ENCODE peak calls at places on chromosomes 4 and X, in four cellular contexts. Z is right lobe of liver; L is CD4-positive, CD25-positive, alpha-beta regulatory T cell; M is tibial artery. B is an unnamed sample.

GRCh38 chr4:38560763-38561558 is 103.0 kb upstream of the KLF3 start:
- DNase-seq in M (no peak), L (peak; percentile 64), Z (no peak), B (no peak)

GRCh38 chr4:142406917-142407501 is 439.1 kb downstream of the INPP4B start:
- DNase-seq in L (peak; percentile 72), M (no peak), Z (no peak), B (no peak)

GRCh38 chr4:186584912-186585311 is 29.5 kb upstream of the MTNR1A start:
- DNase-seq in L (no peak), Z (no peak), M (no peak), B (no peak)

GRCh38 chrX:75230296-75230695 is 43.6 kb upstream of the UPRT start:
- DNase-seq in M (no peak), Z (no peak), L (no peak), B (no peak)

GRCh38 chrX:105610401-105610800 is 211.9 kb upstream of the NRK start:
- DNase-seq in M (no peak), Z (no peak), L (no peak), B (no peak)

GRCh38 chr4:3322059-3322550 is 29.3 kb downstream of the RGS12 start:
- DNase-seq in M (peak; percentile 48), Z (peak; percentile 28), L (no peak), B (no peak)

GRCh38 chr4:177974461-177974860 is 532.2 kb upstream of the AGA start:
- DNase-seq in Z (no peak), M (no peak), L (no peak), B (no peak)

GRCh38 chrX:64427787-64428186 is 32.5 kb upstream of the MTMR8 start:
- DNase-seq in M (no peak), L (no peak), Z (no peak), B (no peak)

GRCh38 chr4:24321637-24322036 is 262.7 kb downstream of the DHX15 start:
- DNase-seq in L (no peak), Z (no peak), M (no peak), B (no peak)

GRCh38 chr4:105520819-105521790 is 31.3 kb upstream of the ARHGEF38 start:
- DNase-seq in L (peak; percentile 25), M (no peak), Z (peak; percentile 53), B (no peak)

GRCh38 chr4:96315815-96316214 is 475.9 kb downstream of the PDHA2 start:
- DNase-seq in Z (no peak), M (no peak), L (no peak), B (no peak)

GRCh38 chrX:139332441-139332840 is 198.1 kb upstream of the F9 start:
- DNase-seq in M (no peak), L (no peak), Z (no peak), B (no peak)

GRCh38 chrX:154403858-154404257 is 5.2 kb downstream of the DNASE1L1 start:
- DNase-seq in M (no peak), L (no peak), Z (no peak), B (no peak)

GRCh38 chr4:73221734-73222133 is 36.9 kb downstream of the ANKRD17 start:
- DNase-seq in Z (no peak), M (no peak), L (no peak), B (no peak)

GRCh38 chr4:144288011-144288903 is 147.7 kb upstream of the GYPA start:
- DNase-seq in M (no peak), L (no peak), Z (no peak), B (no peak)

GRCh38 chr4:17197070-17197469 is 298.6 kb upstream of the LDB2 start:
- DNase-seq in Z (peak; percentile 63), L (no peak), M (no peak), B (no peak)

GRCh38 chrX:22666441-22666840 is 333.3 kb upstream of the DDX53 start:
- DNase-seq in M (no peak), Z (no peak), L (peak; percentile 4), B (no peak)

GRCh38 chrX:150084474-150085229 is 146.4 kb upstream of the EOLA2 start:
- DNase-seq in M (no peak), Z (no peak), L (no peak), B (no peak)

GRCh38 chr4:169345207-169345788 is 74.5 kb upstream of the SH3RF1 start:
- DNase-seq in M (no peak), L (no peak), Z (no peak), B (no peak)

GRCh38 chr4:7420661-7421040 is 14.1 kb downstream of the PSAPL1 start:
- DNase-seq in L (no peak), M (no peak), Z (peak; percentile 29), B (no peak)

GRCh38 chr4:110165382-110166285 is 32.8 kb downstream of the ELOVL6 start:
- DNase-seq in L (peak; percentile 89), Z (no peak), M (no peak), B (peak; percentile 28)

GRCh38 chr4:99043346-99043745 is 45.2 kb downstream of the ADH5 start:
- DNase-seq in M (no peak), L (peak; percentile 80), Z (no peak), B (no peak)

GRCh38 chr4:162837679-162838078 is 329.0 kb downstream of the NAF1 start:
- DNase-seq in Z (no peak), M (no peak), L (no peak), B (no peak)

GRCh38 chr4:2290488-2290887 is 28.6 kb upstream of the MXD4 start:
- DNase-seq in L (no peak), Z (no peak), M (peak; percentile 57), B (no peak)

GRCh38 chr4:41141910-41142309 is 72.4 kb downstream of the APBB2 start:
- DNase-seq in M (no peak), L (no peak), Z (no peak), B (no peak)

GRCh38 chrX:74179936-74180454 is 124.0 kb upstream of the ZCCHC13 start:
- DNase-seq in Z (no peak), L (no peak), M (no peak), B (no peak)

GRCh38 chrX:113512700-113513395 is 672.2 kb upstream of the AMOT start:
- DNase-seq in L (no peak), M (no peak), Z (no peak), B (no peak)

GRCh38 chr4:155569960-155570515 is 96.6 kb upstream of the GUCY1A1 start:
- DNase-seq in L (no peak), Z (no peak), M (no peak), B (no peak)

GRCh38 chr4:78298618-78299017 is 241.5 kb downstream of the FRAS1 start:
- DNase-seq in Z (no peak), M (no peak), L (no peak), B (no peak)

GRCh38 chr4:89273741-89274141 is 33.9 kb downstream of the GPRIN3 start:
- DNase-seq in M (no peak), Z (no peak), L (no peak), B (no peak)

GRCh38 chr4:4734425-4734824 is 125.0 kb upstream of the MSX1 start:
- DNase-seq in L (no peak), M (no peak), Z (no peak), B (no peak)

GRCh38 chr4:18722748-18723191 is 701.2 kb upstream of the LCORL start:
- DNase-seq in L (no peak), Z (no peak), M (no peak), B (no peak)

GRCh38 chr4:138919094-138919936 is 96.3 kb upstream of the NOCT start:
- DNase-seq in M (peak; percentile 72), L (peak; percentile 29), Z (peak; percentile 79), B (peak; percentile 6)

GRCh38 chr4:29014555-29014954 is 1705.6 kb upstream of the PCDH7 start:
- DNase-seq in Z (no peak), M (no peak), L (no peak), B (no peak)

GRCh38 chr4:3377557-3377956 is 64.2 kb upstream of the HGFAC start:
- DNase-seq in M (no peak), Z (no peak), L (no peak), B (no peak)

GRCh38 chrX:38260231-38260630 is 39.6 kb upstream of the SRPX start:
- DNase-seq in M (no peak), L (no peak), Z (no peak), B (no peak)

DNA sequence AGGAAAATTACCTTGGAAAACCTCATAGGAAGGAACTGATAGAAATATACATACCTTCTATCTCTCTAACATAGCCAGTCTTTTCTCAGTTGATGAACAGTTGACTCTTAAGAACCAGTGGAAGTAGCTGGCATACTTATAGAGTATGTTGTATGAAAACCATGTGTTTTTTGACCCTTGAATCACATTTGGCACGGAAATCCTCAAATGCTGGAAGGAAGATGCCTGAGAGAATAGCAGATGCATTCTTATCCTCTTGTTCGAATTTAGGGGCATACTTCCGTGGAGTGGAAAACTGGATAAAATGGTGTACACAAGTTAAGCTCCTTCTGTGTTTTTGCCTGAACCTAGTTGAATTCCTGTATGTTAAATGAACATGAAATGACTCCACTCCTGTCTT is 145.5 kb downstream of the PCDH7 start:
- DNase-seq in L (no peak), M (no peak), Z (no peak), B (no peak)
- H3K4me1 ChIP-seq in L (no peaks in the 10 kb centered on the region), M (no peaks in the 10 kb centered on the region), Z (no peaks in the 10 kb centered on the region), B (no peaks in the 10 kb centered on the region)

GRCh38 chr4:30757357-30757756 is 37.2 kb downstream of the PCDH7 start:
- DNase-seq in M (no peak), L (no peak), Z (no peak), B (no peak)

GRCh38 chr4:30753316-30753715 is 33.1 kb downstream of the PCDH7 start:
- DNase-seq in Z (no peak), M (no peak), L (no peak), B (no peak)

GRCh38 chr4:30754021-30754420 is 33.9 kb downstream of the PCDH7 start:
- DNase-seq in Z (no peak), M (no peak), L (no peak), B (no peak)

GRCh38 chr4:30755306-30755705 is 35.1 kb downstream of the PCDH7 start:
- DNase-seq in L (no peak), Z (no peak), M (no peak), B (no peak)

GRCh38 chr4:30756553-30756952 is 36.4 kb downstream of the PCDH7 start:
- DNase-seq in L (no peak), M (no peak), Z (no peak), B (no peak)
- H3K4me1 ChIP-seq in L (no peaks in the 10 kb centered on the region), M (no peaks in the 10 kb centered on the region), Z (no peaks in the 10 kb centered on the region), B (no peaks in the 10 kb centered on the region)

GRCh38 chrX:39973810-39974209 is 123.9 kb downstream of the BCOR start:
- DNase-seq in M (no peak), L (no peak), Z (no peak), B (no peak)

GRCh38 chrX:39974228-39974627 is 123.5 kb downstream of the BCOR start:
- DNase-seq in L (no peak), Z (no peak), M (no peak), B (no peak)

GRCh38 chrX:39972340-39972739 is 125.4 kb downstream of the BCOR start:
- DNase-seq in M (no peak), Z (no peak), L (no peak), B (no peak)

GRCh38 chrX:39969826-39970569 is 127.8 kb downstream of the BCOR start:
- DNase-seq in L (peak; percentile 10), M (no peak), Z (no peak), B (no peak)

GRCh38 chrX:39971760-39972159 is 126.0 kb downstream of the BCOR start:
- DNase-seq in M (no peak), Z (no peak), L (no peak), B (no peak)
- H3K4me1 ChIP-seq in M (no peaks in the 10 kb centered on the region), Z (no peaks in the 10 kb centered on the region), L (peaks cover 15% of the 10 kb centered on the region), B (peaks cover 8% of the 10 kb centered on the region)

GRCh38 chr4:80577991-80578390 is 242.5 kb downstream of the CFAP299 start:
- DNase-seq in L (no peak), M (no peak), Z (no peak), B (no peak)
- H3K4me1 ChIP-seq in L (peaks cover 6% of the 10 kb centered on the region), M (no peaks in the 10 kb centered on the region), Z (no peaks in the 10 kb centered on the region), B (peaks cover 3% of the 10 kb centered on the region)

GRCh38 chr4:148445903-148446261 is 3.7 kb upstream of the NR3C2 start:
- DNase-seq in L (no peak), M (no peak), Z (no peak), B (no peak)
- H3K4me1 ChIP-seq in L (peaks cover 57% of the 10 kb centered on the region), M (no peaks in the 10 kb centered on the region), Z (peaks cover 5% of the 10 kb centered on the region), B (peaks cover 8% of the 10 kb centered on the region)

B was measured in effector memory CD4-positive, alpha-beta T cell.